ENCODE peak calls at places on chromosomes 13 and 19, in ten cellular contexts. One of them, this sample, is unnamed.

GRCh38 chr13:24033527-24034302 is 126.8 kb upstream of the SPATA13 start:
- DNase-seq in GM12864: no peak
- DNase-seq in CD8-positive, alpha-beta T cell: no peak
- DNase-seq in HFFc6: peak
- DNase-seq in astrocyte of the spinal cord: peak
- DNase-seq in hepatocyte: no peak
- DNase-seq in neural progenitor cell: no peak
- DNase-seq in natural killer cell: no peak
- DNase-seq in cardiac fibroblast: peak
- DNase-seq in CD4-positive, alpha-beta T cell: no peak
- DNase-seq in this sample: no peak

GRCh38 chr13:77815330-77815729 is 103.3 kb downstream of the EDNRB start:
- DNase-seq in GM12864: no peak
- DNase-seq in CD8-positive, alpha-beta T cell: no peak
- DNase-seq in HFFc6: no peak
- DNase-seq in astrocyte of the spinal cord: no peak
- DNase-seq in hepatocyte: no peak
- DNase-seq in neural progenitor cell: no peak
- DNase-seq in natural killer cell: no peak
- DNase-seq in cardiac fibroblast: peak
- DNase-seq in CD4-positive, alpha-beta T cell: no peak
- DNase-seq in this sample: no peak

GRCh38 chr13:94199135-94199534 is 280.3 kb downstream of the DCT start:
- DNase-seq in GM12864: no peak
- DNase-seq in CD8-positive, alpha-beta T cell: no peak
- DNase-seq in HFFc6: no peak
- DNase-seq in astrocyte of the spinal cord: peak
- DNase-seq in hepatocyte: no peak
- DNase-seq in neural progenitor cell: no peak
- DNase-seq in natural killer cell: no peak
- DNase-seq in cardiac fibroblast: no peak
- DNase-seq in CD4-positive, alpha-beta T cell: no peak
- DNase-seq in this sample: no peak

GRCh38 chr19:41431426-41432386 is 4.5 kb upstream of the B3GNT8 start:
- DNase-seq in GM12864: no peak
- DNase-seq in CD8-positive, alpha-beta T cell: no peak
- DNase-seq in HFFc6: peak
- DNase-seq in astrocyte of the spinal cord: peak
- DNase-seq in hepatocyte: peak
- DNase-seq in neural progenitor cell: no peak
- DNase-seq in natural killer cell: no peak
- DNase-seq in cardiac fibroblast: peak
- DNase-seq in CD4-positive, alpha-beta T cell: no peak
- DNase-seq in this sample: no peak

GRCh38 chr13:90552702-90553101 is 794.8 kb upstream of the MIR17HG start:
- DNase-seq in GM12864: no peak
- DNase-seq in CD8-positive, alpha-beta T cell: no peak
- DNase-seq in HFFc6: no peak
- DNase-seq in astrocyte of the spinal cord: no peak
- DNase-seq in hepatocyte: no peak
- DNase-seq in neural progenitor cell: no peak
- DNase-seq in natural killer cell: no peak
- DNase-seq in cardiac fibroblast: no peak
- DNase-seq in CD4-positive, alpha-beta T cell: no peak
- DNase-seq in this sample: no peak

GRCh38 chr19:39502640-39503417 is 4.1 kb downstream of the DLL3 start:
- DNase-seq in GM12864: no peak
- DNase-seq in CD8-positive, alpha-beta T cell: peak
- DNase-seq in HFFc6: no peak
- DNase-seq in astrocyte of the spinal cord: peak
- DNase-seq in hepatocyte: peak
- DNase-seq in neural progenitor cell: peak
- DNase-seq in natural killer cell: peak
- DNase-seq in cardiac fibroblast: peak
- DNase-seq in CD4-positive, alpha-beta T cell: peak
- DNase-seq in this sample: peak

GRCh38 chr13:22325761-22326160 is 654.9 kb downstream of the FGF9 start:
- DNase-seq in GM12864: no peak
- DNase-seq in CD8-positive, alpha-beta T cell: no peak
- DNase-seq in HFFc6: no peak
- DNase-seq in astrocyte of the spinal cord: no peak
- DNase-seq in hepatocyte: no peak
- DNase-seq in neural progenitor cell: no peak
- DNase-seq in natural killer cell: no peak
- DNase-seq in cardiac fibroblast: no peak
- DNase-seq in CD4-positive, alpha-beta T cell: no peak
- DNase-seq in this sample: no peak

GRCh38 chr13:94711561-94712286 is 621 bp downstream of the SOX21 start:
- DNase-seq in GM12864: no peak
- DNase-seq in CD8-positive, alpha-beta T cell: no peak
- DNase-seq in HFFc6: no peak
- DNase-seq in astrocyte of the spinal cord: peak
- DNase-seq in hepatocyte: peak
- DNase-seq in neural progenitor cell: peak
- DNase-seq in natural killer cell: no peak
- DNase-seq in cardiac fibroblast: peak
- DNase-seq in CD4-positive, alpha-beta T cell: no peak
- DNase-seq in this sample: peak

GRCh38 chr19:32873560-32873959 is 4.0 kb upstream of the SLC7A9 start:
- DNase-seq in GM12864: no peak
- DNase-seq in CD8-positive, alpha-beta T cell: no peak
- DNase-seq in HFFc6: no peak
- DNase-seq in astrocyte of the spinal cord: no peak
- DNase-seq in hepatocyte: no peak
- DNase-seq in neural progenitor cell: no peak
- DNase-seq in natural killer cell: no peak
- DNase-seq in cardiac fibroblast: no peak
- DNase-seq in CD4-positive, alpha-beta T cell: no peak
- DNase-seq in this sample: no peak

GRCh38 chr19:46809534-46810272 is 21.3 kb upstream of the SLC1A5 start:
- DNase-seq in GM12864: no peak
- DNase-seq in CD8-positive, alpha-beta T cell: no peak
- DNase-seq in HFFc6: no peak
- DNase-seq in astrocyte of the spinal cord: no peak
- DNase-seq in hepatocyte: no peak
- DNase-seq in neural progenitor cell: no peak
- DNase-seq in natural killer cell: no peak
- DNase-seq in cardiac fibroblast: no peak
- DNase-seq in CD4-positive, alpha-beta T cell: no peak
- DNase-seq in this sample: peak

GRCh38 chr19:3982701-3983541 is 2.3 kb downstream of the EEF2 start:
- DNase-seq in GM12864: no peak
- DNase-seq in CD8-positive, alpha-beta T cell: no peak
- DNase-seq in HFFc6: peak
- DNase-seq in astrocyte of the spinal cord: peak
- DNase-seq in hepatocyte: peak
- DNase-seq in neural progenitor cell: no peak
- DNase-seq in natural killer cell: no peak
- DNase-seq in cardiac fibroblast: peak
- DNase-seq in CD4-positive, alpha-beta T cell: no peak
- DNase-seq in this sample: no peak

GRCh38 chr13:50119593-50119992 is 104.3 kb downstream of the KCNRG start:
- DNase-seq in GM12864: no peak
- DNase-seq in CD8-positive, alpha-beta T cell: no peak
- DNase-seq in HFFc6: no peak
- DNase-seq in astrocyte of the spinal cord: no peak
- DNase-seq in hepatocyte: no peak
- DNase-seq in neural progenitor cell: no peak
- DNase-seq in natural killer cell: no peak
- DNase-seq in cardiac fibroblast: peak
- DNase-seq in CD4-positive, alpha-beta T cell: no peak
- DNase-seq in this sample: no peak

GRCh38 chr19:49272204-49272603 is 52.8 kb downstream of the SLC6A16 start:
- DNase-seq in GM12864: no peak
- DNase-seq in CD8-positive, alpha-beta T cell: no peak
- DNase-seq in HFFc6: peak
- DNase-seq in astrocyte of the spinal cord: peak
- DNase-seq in hepatocyte: no peak
- DNase-seq in neural progenitor cell: no peak
- DNase-seq in natural killer cell: no peak
- DNase-seq in cardiac fibroblast: peak
- DNase-seq in CD4-positive, alpha-beta T cell: no peak
- DNase-seq in this sample: no peak

GRCh38 chr19:18063463-18063862 is 23.3 kb downstream of the IL12RB1 start:
- DNase-seq in GM12864: no peak
- DNase-seq in CD8-positive, alpha-beta T cell: no peak
- DNase-seq in HFFc6: no peak
- DNase-seq in astrocyte of the spinal cord: no peak
- DNase-seq in hepatocyte: peak
- DNase-seq in neural progenitor cell: peak
- DNase-seq in natural killer cell: no peak
- DNase-seq in cardiac fibroblast: peak
- DNase-seq in CD4-positive, alpha-beta T cell: peak
- DNase-seq in this sample: peak
- TF ChIP-seq CTCF in GM12864: peak
- TF ChIP-seq CTCF in CD8-positive, alpha-beta T cell: no peak
- TF ChIP-seq CTCF in HFFc6: no peak
- TF ChIP-seq CTCF in astrocyte of the spinal cord: no peak
- TF ChIP-seq CTCF in hepatocyte: peak
- TF ChIP-seq CTCF in neural progenitor cell: peak
- TF ChIP-seq CTCF in natural killer cell: no peak
- TF ChIP-seq CTCF in cardiac fibroblast: no peak
- TF ChIP-seq CTCF in CD4-positive, alpha-beta T cell: no peak
- TF ChIP-seq CTCF in this sample: peak

GRCh38 chr13:111156421-111156820 is 41.3 kb downstream of the ARHGEF7 start:
- DNase-seq in GM12864: no peak
- DNase-seq in CD8-positive, alpha-beta T cell: no peak
- DNase-seq in HFFc6: no peak
- DNase-seq in astrocyte of the spinal cord: no peak
- DNase-seq in hepatocyte: no peak
- DNase-seq in neural progenitor cell: no peak
- DNase-seq in natural killer cell: no peak
- DNase-seq in cardiac fibroblast: peak
- DNase-seq in CD4-positive, alpha-beta T cell: no peak
- DNase-seq in this sample: no peak

GRCh38 chr13:111153977-111154332 is 38.8 kb downstream of the ARHGEF7 start:
- DNase-seq in GM12864: no peak
- DNase-seq in CD8-positive, alpha-beta T cell: no peak
- DNase-seq in HFFc6: no peak
- DNase-seq in astrocyte of the spinal cord: no peak
- DNase-seq in hepatocyte: no peak
- DNase-seq in neural progenitor cell: no peak
- DNase-seq in natural killer cell: peak
- DNase-seq in cardiac fibroblast: peak
- DNase-seq in CD4-positive, alpha-beta T cell: peak
- DNase-seq in this sample: peak

GRCh38 chr13:111158136-111158805 is 43.2 kb downstream of the ARHGEF7 start:
- DNase-seq in GM12864: no peak
- DNase-seq in CD8-positive, alpha-beta T cell: no peak
- DNase-seq in HFFc6: no peak
- DNase-seq in astrocyte of the spinal cord: peak
- DNase-seq in hepatocyte: no peak
- DNase-seq in neural progenitor cell: no peak
- DNase-seq in natural killer cell: no peak
- DNase-seq in cardiac fibroblast: peak
- DNase-seq in CD4-positive, alpha-beta T cell: no peak
- DNase-seq in this sample: no peak

GRCh38 chr13:111152836-111153235 is 37.7 kb downstream of the ARHGEF7 start:
- DNase-seq in GM12864: no peak
- DNase-seq in CD8-positive, alpha-beta T cell: no peak
- DNase-seq in HFFc6: no peak
- DNase-seq in astrocyte of the spinal cord: no peak
- DNase-seq in hepatocyte: peak
- DNase-seq in neural progenitor cell: peak
- DNase-seq in natural killer cell: no peak
- DNase-seq in cardiac fibroblast: no peak
- DNase-seq in CD4-positive, alpha-beta T cell: no peak
- DNase-seq in this sample: no peak

GRCh38 chr13:111153279-111153976 is 38.3 kb downstream of the ARHGEF7 start:
- DNase-seq in GM12864: no peak
- DNase-seq in CD8-positive, alpha-beta T cell: peak
- DNase-seq in HFFc6: peak
- DNase-seq in astrocyte of the spinal cord: peak
- DNase-seq in hepatocyte: peak
- DNase-seq in neural progenitor cell: peak
- DNase-seq in natural killer cell: peak
- DNase-seq in cardiac fibroblast: peak
- DNase-seq in CD4-positive, alpha-beta T cell: peak
- DNase-seq in this sample: peak
- TF ChIP-seq CTCF in GM12864: peak
- TF ChIP-seq CTCF in CD8-positive, alpha-beta T cell: no peak
- TF ChIP-seq CTCF in HFFc6: peak
- TF ChIP-seq CTCF in astrocyte of the spinal cord: peak
- TF ChIP-seq CTCF in hepatocyte: peak
- TF ChIP-seq CTCF in neural progenitor cell: peak
- TF ChIP-seq CTCF in natural killer cell: no peak
- TF ChIP-seq CTCF in cardiac fibroblast: no peak
- TF ChIP-seq CTCF in CD4-positive, alpha-beta T cell: no peak
- TF ChIP-seq CTCF in this sample: no peak

GRCh38 chr13:84844473-84844872 is 954.7 kb downstream of the SLITRK6 start:
- DNase-seq in GM12864: no peak
- DNase-seq in CD8-positive, alpha-beta T cell: no peak
- DNase-seq in HFFc6: peak
- DNase-seq in astrocyte of the spinal cord: peak
- DNase-seq in hepatocyte: peak
- DNase-seq in neural progenitor cell: peak
- DNase-seq in natural killer cell: no peak
- DNase-seq in cardiac fibroblast: no peak
- DNase-seq in CD4-positive, alpha-beta T cell: no peak
- DNase-seq in this sample: no peak
- TF ChIP-seq CTCF in GM12864: no peak
- TF ChIP-seq CTCF in CD8-positive, alpha-beta T cell: no peak
- TF ChIP-seq CTCF in HFFc6: peak
- TF ChIP-seq CTCF in astrocyte of the spinal cord: peak
- TF ChIP-seq CTCF in hepatocyte: peak
- TF ChIP-seq CTCF in neural progenitor cell: peak
- TF ChIP-seq CTCF in natural killer cell: no peak
- TF ChIP-seq CTCF in cardiac fibroblast: no peak
- TF ChIP-seq CTCF in CD4-positive, alpha-beta T cell: no peak
- TF ChIP-seq CTCF in this sample: no peak

GRCh38 chr13:102142473-102142826 is 259.4 kb downstream of the FGF14 start:
- DNase-seq in GM12864: no peak
- DNase-seq in CD8-positive, alpha-beta T cell: no peak
- DNase-seq in HFFc6: no peak
- DNase-seq in astrocyte of the spinal cord: no peak
- DNase-seq in hepatocyte: no peak
- DNase-seq in neural progenitor cell: no peak
- DNase-seq in natural killer cell: no peak
- DNase-seq in cardiac fibroblast: no peak
- DNase-seq in CD4-positive, alpha-beta T cell: no peak
- DNase-seq in this sample: no peak

GRCh38 chr13:102138635-102139225 is 263.1 kb downstream of the FGF14 start:
- DNase-seq in GM12864: no peak
- DNase-seq in CD8-positive, alpha-beta T cell: no peak
- DNase-seq in HFFc6: no peak
- DNase-seq in astrocyte of the spinal cord: no peak
- DNase-seq in hepatocyte: no peak
- DNase-seq in neural progenitor cell: no peak
- DNase-seq in natural killer cell: no peak
- DNase-seq in cardiac fibroblast: no peak
- DNase-seq in CD4-positive, alpha-beta T cell: no peak
- DNase-seq in this sample: no peak

GRCh38 chr13:102145750-102146149 is 256.1 kb downstream of the FGF14 start:
- DNase-seq in GM12864: no peak
- DNase-seq in CD8-positive, alpha-beta T cell: no peak
- DNase-seq in HFFc6: no peak
- DNase-seq in astrocyte of the spinal cord: no peak
- DNase-seq in hepatocyte: no peak
- DNase-seq in neural progenitor cell: no peak
- DNase-seq in natural killer cell: no peak
- DNase-seq in cardiac fibroblast: no peak
- DNase-seq in CD4-positive, alpha-beta T cell: no peak
- DNase-seq in this sample: no peak

GRCh38 chr13:102139626-102140025 is 262.2 kb downstream of the FGF14 start:
- DNase-seq in GM12864: no peak
- DNase-seq in CD8-positive, alpha-beta T cell: no peak
- DNase-seq in HFFc6: no peak
- DNase-seq in astrocyte of the spinal cord: no peak
- DNase-seq in hepatocyte: no peak
- DNase-seq in neural progenitor cell: no peak
- DNase-seq in natural killer cell: no peak
- DNase-seq in cardiac fibroblast: no peak
- DNase-seq in CD4-positive, alpha-beta T cell: no peak
- DNase-seq in this sample: no peak

GRCh38 chr13:102141625-102142472 is 260.0 kb downstream of the FGF14 start:
- DNase-seq in GM12864: no peak
- DNase-seq in CD8-positive, alpha-beta T cell: no peak
- DNase-seq in HFFc6: no peak
- DNase-seq in astrocyte of the spinal cord: peak
- DNase-seq in hepatocyte: peak
- DNase-seq in neural progenitor cell: peak
- DNase-seq in natural killer cell: no peak
- DNase-seq in cardiac fibroblast: peak
- DNase-seq in CD4-positive, alpha-beta T cell: no peak
- DNase-seq in this sample: no peak
- TF ChIP-seq CTCF in GM12864: peak
- TF ChIP-seq CTCF in CD8-positive, alpha-beta T cell: peak
- TF ChIP-seq CTCF in HFFc6: peak
- TF ChIP-seq CTCF in astrocyte of the spinal cord: peak
- TF ChIP-seq CTCF in hepatocyte: peak
- TF ChIP-seq CTCF in neural progenitor cell: peak
- TF ChIP-seq CTCF in natural killer cell: peak
- TF ChIP-seq CTCF in cardiac fibroblast: peak
- TF ChIP-seq CTCF in CD4-positive, alpha-beta T cell: peak
- TF ChIP-seq CTCF in this sample: peak

This sample was measured in HL-60.